ENCODE peak calls at places on chromosomes 1 and 21, in five cellular contexts. T is NCI-H2029, D is GOT3, U is Calu3, B is NT2/D1. V is an unnamed sample.

GRCh38 chr1:63693956-63694607 is 79.7 kb upstream of the ROR1 start:
- DNase-seq in T (no peak), D (no peak), U (no peak), B (no peak), V (no peak)

GRCh38 chr21:42834730-42835191 is 44.6 kb downstream of the WDR4 start:
- DNase-seq in T (no peak), D (no peak), U (no peak), B (no peak), V (no peak)

GRCh38 chr1:44036409-44037111 is 5.3 kb upstream of the SLC6A9 start:
- DNase-seq in T (peak), D (no peak), U (peak), B (peak), V (no peak)

GRCh38 chr1:228478326-228478725 is 8.9 kb upstream of the RNF187 start:
- DNase-seq in T (no peak), D (no peak), U (no peak), B (no peak), V (no peak)

GRCh38 chr1:58628987-58629598 is 52.0 kb upstream of the TACSTD2 start:
- DNase-seq in T (no peak), D (no peak), U (no peak), B (no peak), V (no peak)

GRCh38 chr1:30675761-30676160 is 47.6 kb downstream of the MATN1 start:
- DNase-seq in T (no peak), D (no peak), U (no peak), B (no peak), V (peak)

GRCh38 chr1:157004771-157005170 is 40.8 kb downstream of the ARHGEF11 start:
- DNase-seq in T (no peak), D (no peak), U (no peak), B (no peak), V (no peak)

GRCh38 chr1:29672955-29673507 is 436.7 kb downstream of the PTPRU start:
- DNase-seq in T (no peak), D (no peak), U (no peak), B (no peak), V (no peak)

GRCh38 chr1:26259578-26259977 is 20.3 kb upstream of the SH3BGRL3 start:
- DNase-seq in T (no peak), D (no peak), U (no peak), B (no peak), V (no peak)

GRCh38 chr1:116806245-116806644 is 52.0 kb downstream of the CD2 start:
- DNase-seq in T (no peak), D (no peak), U (no peak), B (no peak), V (no peak)

GRCh38 chr21:46161800-46162592 is 6.6 kb upstream of the FTCD start:
- DNase-seq in T (no peak), D (no peak), U (no peak), B (no peak), V (no peak)

GRCh38 chr1:147210987-147211386 is 14.2 kb downstream of the FMO5 start:
- DNase-seq in T (no peak), D (no peak), U (no peak), B (no peak), V (no peak)

GRCh38 chr1:119275145-119275929 is 93.2 kb upstream of the HAO2 start:
- DNase-seq in T (peak), D (no peak), U (peak), B (peak), V (no peak)

GRCh38 chr1:230206976-230207375 is 139.9 kb downstream of the GALNT2 start:
- DNase-seq in T (no peak), D (no peak), U (no peak), B (no peak), V (no peak)

GRCh38 chr1:101284021-101284420 is 47.2 kb downstream of the S1PR1 start:
- DNase-seq in T (no peak), D (no peak), U (no peak), B (no peak), V (no peak)

GRCh38 chr1:152411846-152412245 is 2.2 kb downstream of the CRNN start:
- DNase-seq in T (no peak), D (no peak), U (no peak), B (no peak), V (no peak)

GRCh38 chr1:161740871-161741270 is 8.7 kb upstream of the DUSP12 start:
- DNase-seq in T (no peak), D (no peak), U (no peak), B (no peak), V (no peak)

GRCh38 chr1:83418558-83418957 is 580.4 kb downstream of the TTLL7 start:
- DNase-seq in T (no peak), D (no peak), U (no peak), B (no peak), V (no peak)

GRCh38 chr1:12597792-12598191 is 20.2 kb downstream of the DHRS3 start:
- DNase-seq in T (peak), D (no peak), U (peak), B (no peak), V (no peak)

GRCh38 chr1:162475539-162476185 is 22.0 kb upstream of the UHMK1 start:
- DNase-seq in T (no peak), D (no peak), U (peak), B (no peak), V (no peak)

V was measured in brain pericyte.